ENCODE peak calls at places on chromosomes 12 and 14, in six cellular contexts. X is fibroblast of mammary gland, Z is Panc1, I is cardiac fibroblast, O is AG04450, H is endothelial cell of umbilical vein. E is an unnamed sample.

GRCh38 chr14:75279153-75279738 is 618 bp downstream of the FOS start:
- DNase-seq in X (peak; percentile 87), Z (no peak), I (peak; percentile 79), O (no peak), H (peak; percentile 58), E (peak; percentile 80)

GRCh38 chr14:61388976-61389576 is 67.7 kb downstream of the PRKCH start:
- DNase-seq in X (peak; percentile 42), Z (no peak), I (peak; percentile 51), O (no peak), H (peak; percentile 28), E (peak; percentile 65)

GRCh38 chr14:55353686-55354467 is 57.8 kb downstream of the ATG14 start:
- DNase-seq in X (no peak), Z (no peak), I (no peak), O (no peak), H (no peak), E (no peak)

GRCh38 chr12:76138656-76139055 is 54.2 kb upstream of the NAP1L1 start:
- DNase-seq in X (no peak), Z (no peak), I (no peak), O (no peak), H (no peak), E (no peak)

GRCh38 chr12:25675808-25676207 is 122.7 kb upstream of the LMNTD1 start:
- DNase-seq in X (no peak), Z (no peak), I (no peak), O (no peak), H (no peak), E (no peak)

GRCh38 chr12:49874142-49874897 is 29.4 kb downstream of the FAIM2 start:
- DNase-seq in X (no peak), Z (no peak), I (no peak), O (no peak), H (no peak), E (no peak)

GRCh38 chr12:41264281-41264680 is 76.2 kb downstream of the PDZRN4 start:
- DNase-seq in X (peak; percentile 11), Z (no peak), I (peak; percentile 22), O (no peak), H (peak; percentile 16), E (no peak)

GRCh38 chr12:124049451-124050094 is 76.6 kb downstream of the ZNF664 start:
- DNase-seq in X (no peak), Z (no peak), I (no peak), O (no peak), H (peak; percentile 39), E (no peak)

GRCh38 chr14:75752907-75753594 is 92.0 kb downstream of the TTLL5 start:
- DNase-seq in X (peak; percentile 30), Z (no peak), I (peak; percentile 36), O (no peak), H (no peak), E (no peak)

GRCh38 chr14:69244946-69245345 is 15.0 kb upstream of the GALNT16 start:
- DNase-seq in X (peak; percentile 66), Z (no peak), I (no peak), O (no peak), H (no peak), E (no peak)

GRCh38 chr12:121005346-121005815 is 10.9 kb downstream of the C12orf43 start:
- DNase-seq in X (peak; percentile 53), Z (peak; percentile 8), I (peak; percentile 58), O (no peak), H (peak; percentile 61), E (peak; percentile 76)

GRCh38 chr12:8890313-8891084 is 23.8 kb upstream of the PHC1 start:
- DNase-seq in X (peak; percentile 37), Z (no peak), I (peak; percentile 61), O (peak; percentile 10), H (peak; percentile 77), E (peak; percentile 66)

GRCh38 chr12:6230321-6231110 is 30.3 kb downstream of the CD9 start:
- DNase-seq in X (no peak), Z (no peak), I (peak; percentile 61), O (no peak), H (no peak), E (peak; percentile 86)

GRCh38 chr14:85233756-85234545 is 296.0 kb upstream of the FLRT2 start:
- DNase-seq in X (peak; percentile 85), Z (peak; percentile 82), I (peak; percentile 78), O (no peak), H (peak; percentile 67), E (no peak)

GRCh38 chr12:88633312-88633711 is 53.0 kb upstream of the KITLG start:
- DNase-seq in X (peak; percentile 33), Z (no peak), I (peak; percentile 39), O (no peak), H (peak; percentile 8), E (no peak)

DNA sequence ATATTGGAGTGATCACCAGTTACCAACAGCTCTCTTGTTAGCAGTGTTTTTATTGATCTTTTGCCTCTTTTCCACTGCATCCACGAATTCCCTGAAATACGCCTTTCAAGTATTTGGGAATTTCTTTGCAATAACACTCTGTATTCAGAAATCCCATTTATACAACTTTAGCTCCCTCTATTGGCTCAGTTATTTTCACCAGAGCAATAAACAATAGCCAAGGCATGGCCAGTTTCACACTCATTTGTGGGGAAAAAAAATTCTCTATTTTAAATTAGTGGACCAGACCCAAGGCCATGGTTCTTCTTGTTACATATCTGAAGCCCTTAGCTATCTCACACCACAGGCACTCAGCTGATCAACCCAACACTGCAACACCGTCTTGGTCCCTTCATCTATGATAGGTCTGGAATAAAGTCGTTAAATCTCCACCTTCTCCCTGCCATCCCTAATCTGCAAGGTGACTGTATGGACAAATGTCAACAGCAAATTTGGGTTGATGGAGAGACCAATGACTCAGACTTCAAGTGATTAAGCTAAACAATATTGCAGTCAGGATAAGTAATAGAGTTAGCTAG is 92.4 kb upstream of the TMEM260 start:
- DNase-seq in X (peak; percentile 47), Z (no peak), I (peak; percentile 59), O (no peak), H (peak; percentile 47), E (no peak)
- TF ChIP-seq CTCF in X (peak; percentile 54), Z (peak; percentile 54), I (peak; percentile 42), O (peak; percentile 67), H (peak; percentile 40), E (no peak)

GRCh38 chr12:74408601-74409166 is 129.0 kb upstream of the ATXN7L3B start:
- DNase-seq in X (no peak), Z (no peak), I (no peak), O (no peak), H (no peak), E (no peak)

GRCh38 chr12:74418573-74418972 is 119.1 kb upstream of the ATXN7L3B start:
- DNase-seq in X (no peak), Z (no peak), I (no peak), O (no peak), H (no peak), E (no peak)

GRCh38 chr12:74415633-74416032 is 122.0 kb upstream of the ATXN7L3B start:
- DNase-seq in X (peak; percentile 21), Z (no peak), I (peak; percentile 48), O (no peak), H (peak; percentile 19), E (no peak)

DNA sequence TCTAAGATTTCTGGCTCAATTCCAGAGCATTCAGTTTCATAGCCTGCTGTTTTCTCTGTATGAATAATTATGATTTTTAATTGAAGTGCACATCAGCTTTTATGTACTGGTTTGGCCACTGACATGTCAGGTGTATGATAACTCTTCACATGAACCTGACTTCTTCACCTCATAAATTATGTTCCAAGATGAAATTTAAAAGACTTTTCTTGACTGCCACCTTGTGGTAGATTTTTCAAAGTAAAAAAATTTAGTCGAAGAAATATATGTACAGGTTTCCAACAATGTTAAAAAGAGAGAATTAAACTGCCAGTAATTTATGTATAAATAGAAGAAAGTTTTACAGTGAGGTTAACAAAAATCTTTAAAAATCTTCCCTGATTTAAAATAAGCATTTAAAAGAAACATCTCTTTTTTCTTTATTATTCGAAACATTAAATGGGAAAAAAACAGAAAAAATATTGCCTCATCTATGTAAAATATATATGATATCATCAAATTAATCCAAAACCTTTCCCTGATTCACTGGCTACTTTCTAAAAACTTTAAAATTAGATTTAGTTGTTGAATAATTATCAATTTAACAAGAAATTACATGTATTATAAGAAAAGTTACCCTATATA is 124.9 kb upstream of the ATXN7L3B start:
- DNase-seq in X (peak; percentile 14), Z (no peak), I (peak; percentile 43), O (no peak), H (peak; percentile 18), E (no peak)
- TF ChIP-seq CTCF in X (peak; percentile 43), Z (peak; percentile 55), I (peak; percentile 14), O (peak; percentile 50), H (no peak), E (peak; percentile 62)

GRCh38 chr12:14138495-14138894 is 157.1 kb upstream of the GRIN2B start:
- DNase-seq in X (no peak), Z (no peak), I (no peak), O (no peak), H (no peak), E (peak; percentile 3)
- TF ChIP-seq CTCF in X (no peak), Z (peak; percentile 7), I (no peak), O (no peak), H (no peak), E (peak; percentile 21)

GRCh38 chr12:2796187-2796663 is 1.5 kb downstream of the FKBP4 start:
- DNase-seq in X (no peak), Z (no peak), I (peak; percentile 5), O (no peak), H (no peak), E (no peak)
- TF ChIP-seq CTCF in X (no peak), Z (peak; percentile 38), I (no peak), O (peak; percentile 0), H (no peak), E (no peak)

DNA sequence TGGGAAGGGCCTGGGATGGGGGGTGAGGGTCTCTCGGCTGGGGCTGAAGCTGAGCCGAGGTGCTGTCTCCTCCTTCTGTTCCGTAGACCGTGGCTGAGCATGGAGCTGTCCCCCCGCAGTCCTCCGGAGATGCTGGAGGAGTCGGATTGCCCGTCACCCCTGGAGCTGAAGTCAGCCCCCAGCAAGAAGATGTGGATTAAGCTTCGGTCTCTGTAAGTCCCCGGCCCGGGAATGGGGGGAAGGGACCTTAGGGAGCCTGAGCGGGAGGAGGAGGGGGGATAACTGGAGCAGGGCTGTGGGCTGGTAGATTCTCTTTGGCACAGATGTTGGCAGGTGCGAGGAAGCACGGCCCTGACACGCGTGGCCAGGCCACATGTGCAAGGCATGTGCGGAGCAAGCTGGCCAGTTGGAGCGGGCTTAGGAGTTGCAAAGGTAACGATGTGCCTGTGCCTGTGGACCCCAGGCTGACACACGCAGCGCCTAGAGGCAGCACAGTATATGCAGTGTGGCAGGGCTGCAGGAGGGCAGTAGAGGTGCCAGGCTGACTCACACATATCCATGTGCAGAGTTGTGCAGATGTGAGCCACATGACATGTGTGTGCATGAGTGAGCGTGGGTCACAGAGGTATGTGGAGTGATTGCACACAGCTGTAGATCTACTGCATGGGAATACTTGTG is 512 bp downstream of the PDE1B start:
- DNase-seq in X (peak; percentile 40), Z (no peak), I (no peak), O (no peak), H (peak; percentile 2), E (peak; percentile 63)
- TF ChIP-seq CTCF in X (no peak), Z (no peak), I (no peak), O (no peak), H (no peak), E (no peak)

GRCh38 chr14:101992708-101993107 is 28.3 kb downstream of the DYNC1H1 start:
- DNase-seq in X (no peak), Z (no peak), I (no peak), O (no peak), H (no peak), E (no peak)
- TF ChIP-seq CTCF in X (no peak), Z (no peak), I (no peak), O (no peak), H (no peak), E (no peak)

DNA sequence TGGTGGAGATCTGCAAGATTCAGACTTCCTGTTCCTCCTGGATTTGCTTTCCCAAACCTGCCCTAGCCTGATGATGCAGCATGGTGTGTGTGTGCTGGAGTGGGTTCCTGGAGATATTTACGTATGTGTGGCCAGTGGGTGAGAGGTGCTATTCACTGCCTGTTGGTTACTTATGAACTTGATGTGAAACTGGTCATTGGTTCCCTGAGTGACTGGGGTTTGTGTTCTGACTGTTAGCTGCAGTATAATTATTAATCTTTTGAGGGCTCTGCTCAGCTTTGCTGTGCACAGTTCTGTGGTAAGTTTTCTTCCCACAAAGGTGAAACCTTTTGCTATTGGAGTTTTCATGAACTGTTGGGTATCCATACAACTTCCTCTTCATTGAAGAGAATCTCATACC is 541.8 kb upstream of the FBXO33 start:
- DNase-seq in X (no peak), Z (no peak), I (no peak), O (no peak), H (no peak), E (no peak)
- TF ChIP-seq CTCF in X (no peak), Z (no peak), I (no peak), O (no peak), H (no peak), E (no peak)